ENCODE peak calls at places on chromosomes 7 and 10, in seven cellular contexts. Y is lung microvascular endothelial cell; T is cardiac muscle cell; R is neural progenitor cell; F is activated CD4-positive, alpha-beta T cell treated with anti-CD3 and anti-CD28 coated beads for 4 hours; Q is GM19239; X is T follicular helper cell. K is an unnamed sample.

GRCh38 chr7:90271753-90272152 is 26.8 kb downstream of the CFAP69 start:
- DNase-seq in Y (peak), T (no peak), R (no peak), X (no peak), Q (no peak), F (no peak), K (no peak)

GRCh38 chr7:158999496-158999895 is 143.1 kb downstream of the DYNC2I1 start:
- DNase-seq in T (no peak), R (no peak), X (no peak), Q (no peak), Y (no peak), F (no peak), K (no peak)

GRCh38 chr7:75732764-75733630 is 5.7 kb downstream of the HIP1 start:
- DNase-seq in Y (peak), F (no peak), X (no peak), T (no peak), R (no peak), Q (no peak), K (peak)

GRCh38 chr7:119578116-119578515 is 694.9 kb upstream of the KCND2 start:
- DNase-seq in Y (no peak), R (no peak), F (no peak), T (no peak), X (no peak), Q (no peak), K (no peak)

GRCh38 chr10:30027057-30028005 is 32.1 kb downstream of the JCAD start:
- DNase-seq in Y (peak), T (no peak), X (peak), F (peak), R (no peak), Q (peak), K (peak)

GRCh38 chr7:55188590-55189446 is 170.0 kb downstream of the EGFR start:
- DNase-seq in Y (no peak), Q (no peak), X (no peak), R (no peak), F (no peak), T (no peak), K (no peak)

GRCh38 chr7:70696139-70696782 is 435.7 kb upstream of the GALNT17 start:
- DNase-seq in R (peak), X (no peak), T (no peak), Y (no peak), Q (no peak), F (no peak), K (no peak)

GRCh38 chr10:124416733-124417132 is 2.0 kb downstream of the OAT start:
- DNase-seq in Q (no peak), X (no peak), F (no peak), T (no peak), Y (no peak), R (no peak), K (no peak)

GRCh38 chr10:101558206-101558605 is 29.9 kb downstream of the POLL start:
- DNase-seq in F (no peak), X (no peak), Y (no peak), T (no peak), Q (no peak), R (no peak), K (no peak)

GRCh38 chr10:116125180-116125579 is 147.8 kb downstream of the GFRA1 start:
- DNase-seq in F (no peak), R (no peak), Q (no peak), T (peak), Y (no peak), X (no peak), K (no peak)

GRCh38 chr7:2474813-2475677 is 1.2 kb downstream of the GRIFIN start:
- DNase-seq in Y (no peak), T (no peak), R (no peak), F (no peak), Q (no peak), X (no peak), K (no peak)

GRCh38 chr7:140060788-140061606 is 1.8 kb downstream of the PARP12 start:
- DNase-seq in F (no peak), R (no peak), Y (peak), Q (no peak), T (no peak), X (no peak), K (no peak)

GRCh38 chr10:35316346-35316967 is 19.9 kb upstream of the CCNY start:
- DNase-seq in Q (no peak), R (no peak), Y (no peak), T (no peak), X (no peak), F (no peak), K (no peak)

GRCh38 chr7:18437086-18437485 is 58.5 kb upstream of the HDAC9 start:
- DNase-seq in Q (no peak), T (no peak), R (no peak), Y (no peak), F (no peak), X (no peak), K (no peak)

GRCh38 chr10:16905304-16905703 is 88.1 kb upstream of the RSU1 start:
- DNase-seq in F (no peak), R (no peak), Q (no peak), T (no peak), Y (no peak), X (no peak), K (no peak)

GRCh38 chr10:124180947-124181549 is 87.7 kb upstream of the CHST15 start:
- DNase-seq in T (no peak), X (no peak), R (no peak), Y (peak), F (no peak), Q (no peak), K (no peak)

GRCh38 chr7:72785166-72785955 is 42.6 kb downstream of the TYW1B start:
- DNase-seq in X (no peak), T (no peak), Y (no peak), R (no peak), Q (no peak), F (no peak), K (no peak)

GRCh38 chr10:131858583-131859340 is 42.0 kb upstream of the PPP2R2D start:
- DNase-seq in T (no peak), R (no peak), Y (no peak), X (no peak), Q (no peak), F (no peak), K (no peak)

GRCh38 chr10:89981891-89982290 is 280.5 kb downstream of the KIF20B start:
- DNase-seq in X (no peak), Y (peak), T (no peak), R (no peak), F (no peak), Q (no peak), K (no peak)

GRCh38 chr10:119479048-119479394 is 63.5 kb downstream of the RGS10 start:
- DNase-seq in T (no peak), X (no peak), Q (no peak), F (no peak), R (no peak), Y (no peak), K (no peak)

GRCh38 chr7:142960955-142961512 is 1.1 kb downstream of the KEL start:
- DNase-seq in F (no peak), X (no peak), Q (no peak), Y (no peak), R (no peak), T (no peak), K (no peak)

GRCh38 chr7:562789-563628 is 43.4 kb upstream of the PDGFA start:
- DNase-seq in Y (no peak), T (no peak), X (no peak), F (no peak), R (no peak), Q (no peak), K (no peak)

GRCh38 chr10:46546591-46547330 is 9.7 kb downstream of the GPRIN2 start:
- DNase-seq in Q (no peak), R (no peak), F (no peak), T (no peak), X (no peak), Y (no peak), K (peak)

GRCh38 chr7:51602321-51602720 is 285.7 kb upstream of the COBL start:
- DNase-seq in Y (no peak), Q (no peak), T (no peak), F (no peak), R (no peak), X (no peak), K (no peak)

GRCh38 chr10:12847361-12847975 is 154.0 kb downstream of the CCDC3 start:
- DNase-seq in R (peak), X (no peak), T (peak), F (no peak), Y (no peak), Q (no peak), K (no peak)

GRCh38 chr7:82674319-82674718 is 230.7 kb upstream of the CACNA2D1 start:
- DNase-seq in T (no peak), R (no peak), X (no peak), Y (no peak), F (no peak), Q (no peak), K (no peak)

GRCh38 chr10:79444243-79445119 is 943 bp downstream of the ZCCHC24 start:
- DNase-seq in T (peak), R (peak), F (peak), Q (peak), X (peak), Y (peak), K (peak)

GRCh38 chr7:75649462-75649861 is 89.3 kb downstream of the HIP1 start:
- DNase-seq in F (no peak), R (no peak), T (no peak), X (no peak), Q (no peak), Y (peak), K (no peak)

K was measured in adrenal gland.